ENCODE peak calls at places on chromosomes 16 and 17, in nine cellular contexts. B is PC-9; Q is T-helper 1 cell; T is activated naive CD4-positive, alpha-beta T cell treated with anti-CD3 and anti-CD28 coated beads, Interleukin-2, amount 50 U/mL, for 16 hours; O is HEK293T; S is CD4-positive, alpha-beta T cell; G is GM12892; N is psoas muscle; V is GF-D8. P is an unnamed sample.

GRCh38 chr17:75827291-75828050 is 16.7 kb downstream of the UNC13D start:
- DNase-seq in B (no peak), Q (peak; percentile 51), T (peak; percentile 69), O (peak; percentile 91), S (peak; percentile 66), G (peak; percentile 79), N (peak; percentile 80), V (no peak), P (no peak)

GRCh38 chr16:85017151-85017550 is 5.8 kb upstream of the ZDHHC7 start:
- DNase-seq in B (no peak), Q (no peak), T (no peak), O (no peak), S (no peak), G (no peak), N (no peak), V (peak; percentile 63), P (peak; percentile 89)

GRCh38 chr16:3980311-3981111 is 100.0 kb upstream of the CREBBP start:
- DNase-seq in B (no peak), Q (no peak), T (no peak), O (no peak), S (no peak), G (no peak), N (no peak), V (no peak), P (no peak)

GRCh38 chr16:67804853-67805542 is 1.4 kb downstream of the RANBP10 start:
- DNase-seq in B (no peak), Q (no peak), T (no peak), O (no peak), S (no peak), G (no peak), N (no peak), V (no peak), P (no peak)

GRCh38 chr17:73785466-73785865 is 141.2 kb upstream of the SDK2 start:
- DNase-seq in B (no peak), Q (no peak), T (no peak), O (no peak), S (no peak), G (no peak), N (no peak), V (no peak), P (no peak)

GRCh38 chr17:11598274-11599221 is at the start of gene DNAH9:
- DNase-seq in B (no peak), Q (no peak), T (no peak), O (no peak), S (no peak), G (no peak), N (peak; percentile 95), V (no peak), P (no peak)

GRCh38 chr17:38453951-38454421 is 25.7 kb downstream of the ARHGAP23 start:
- DNase-seq in B (no peak), Q (no peak), T (no peak), O (no peak), S (no peak), G (no peak), N (peak; percentile 62), V (no peak), P (peak; percentile 2)

GRCh38 chr17:71975998-71976649 is 144.7 kb upstream of the SOX9 start:
- DNase-seq in B (peak; percentile 93), Q (no peak), T (no peak), O (no peak), S (no peak), G (no peak), N (peak; percentile 90), V (no peak), P (peak; percentile 20)

GRCh38 chr17:27458524-27458908 is 2.3 kb downstream of the KSR1 start:
- DNase-seq in B (no peak), Q (no peak), T (no peak), O (no peak), S (no peak), G (no peak), N (no peak), V (no peak), P (no peak)

GRCh38 chr16:88848557-88848956 is 8.2 kb downstream of the GALNS start:
- DNase-seq in B (no peak), Q (no peak), T (no peak), O (no peak), S (no peak), G (no peak), N (no peak), V (no peak), P (no peak)

GRCh38 chr16:50398336-50398735 is 29.5 kb upstream of the BRD7 start:
- DNase-seq in B (no peak), Q (no peak), T (no peak), O (no peak), S (no peak), G (no peak), N (no peak), V (no peak), P (no peak)

P was measured in MV-4-11.